ENCODE peak calls at places on chromosomes 12 and 14, in six cellular contexts. N is activated T-helper 9 cell treated with anti-CD3 and anti-CD28 coated beads, Interleukin-2, amount 50 U/mL, for 16 hours; E is stimulated activated CD4-positive, alpha-beta T cell treated with anti-CD3 and anti-CD28 coated beads, TNF-alpha, amount 100 ng/mL, for 4 hours; Q is NCI-H1092; R is ELR; M is thoracic aorta. L is an unnamed sample.

GRCh38 chr12:124720019-124720686 is 143.5 kb downstream of the SCARB1 start:
- DNase-seq in N (no peak), E (no peak), Q (peak), R (peak), M (no peak), L (no peak)

GRCh38 chr14:56794557-56795283 is 15.6 kb downstream of the OTX2 start:
- DNase-seq in N (no peak), E (no peak), Q (no peak), R (no peak), M (no peak), L (no peak)

GRCh38 chr12:105220150-105220928 is 15.6 kb downstream of the APPL2 start:
- DNase-seq in N (no peak), E (no peak), Q (no peak), R (no peak), M (no peak), L (no peak)

GRCh38 chr12:81610955-81611889 is 147.9 kb downstream of the PPFIA2 start:
- DNase-seq in N (no peak), E (no peak), Q (no peak), R (peak), M (no peak), L (no peak)

GRCh38 chr14:50122291-50122690 is 5.9 kb upstream of the VCPKMT start:
- DNase-seq in N (no peak), E (no peak), Q (no peak), R (no peak), M (no peak), L (no peak)

GRCh38 chr12:132163911-132164288 is 19.6 kb downstream of the NOC4L start:
- DNase-seq in N (no peak), E (no peak), Q (no peak), R (peak), M (no peak), L (peak)

GRCh38 chr12:4280351-4281163 is 7.0 kb downstream of the CCND2 start:
- DNase-seq in N (no peak), E (no peak), Q (no peak), R (no peak), M (no peak), L (peak)

GRCh38 chr14:100105357-100106169 is 40.3 kb downstream of the EVL start:
- DNase-seq in N (no peak), E (no peak), Q (no peak), R (no peak), M (no peak), L (no peak)

GRCh38 chr12:56987551-56988053 is 18.7 kb downstream of the ZBTB39 start:
- DNase-seq in N (peak), E (peak), Q (peak), R (peak), M (no peak), L (peak)

GRCh38 chr14:91927216-91927615 is 20.3 kb downstream of the FBLN5 start:
- DNase-seq in N (no peak), E (no peak), Q (no peak), R (no peak), M (no peak), L (no peak)

GRCh38 chr12:6770600-6770999 is 1.7 kb upstream of the LAG3 start:
- DNase-seq in N (no peak), E (no peak), Q (no peak), R (no peak), M (no peak), L (peak)

GRCh38 chr12:111596985-111597730 is 2.0 kb downstream of the ATXN2 start:
- DNase-seq in N (peak), E (no peak), Q (peak), R (peak), M (no peak), L (no peak)

GRCh38 chr14:100108840-100109593 is 43.8 kb downstream of the EVL start:
- DNase-seq in N (no peak), E (no peak), Q (no peak), R (peak), M (no peak), L (no peak)

GRCh38 chr14:100979079-100979478 is 75.6 kb upstream of the RTL1 start:
- DNase-seq in N (no peak), E (no peak), Q (no peak), R (no peak), M (no peak), L (no peak)

GRCh38 chr12:26773313-26774104 is 59.5 kb downstream of the ITPR2 start:
- DNase-seq in N (no peak), E (no peak), Q (no peak), R (no peak), M (no peak), L (no peak)

GRCh38 chr14:102185360-102185759 is 45.7 kb downstream of the WDR20 start:
- DNase-seq in N (no peak), E (no peak), Q (no peak), R (no peak), M (no peak), L (no peak)

GRCh38 chr14:29643415-29644206 is 284.0 kb downstream of the PRKD1 start:
- DNase-seq in N (no peak), E (no peak), Q (no peak), R (peak), M (no peak), L (no peak)

GRCh38 chr14:91058017-91058675 is 2.3 kb downstream of the RPS6KA5 start:
- DNase-seq in N (no peak), E (no peak), Q (no peak), R (peak), M (no peak), L (no peak)

GRCh38 chr14:98056946-98057345 is 1215.1 kb downstream of the BCL11B start:
- DNase-seq in N (no peak), E (no peak), Q (no peak), R (no peak), M (no peak), L (no peak)

GRCh38 chr12:94148841-94149780 is 734 bp downstream of the PLXNC1 start:
- DNase-seq in N (peak), E (peak), Q (peak), R (peak), M (no peak), L (peak)

GRCh38 chr12:104357431-104357952 is 54.0 kb downstream of the EID3 start:
- DNase-seq in N (no peak), E (no peak), Q (no peak), R (peak), M (no peak), L (no peak)

GRCh38 chr14:102236026-102236425 is 68.9 kb downstream of the MOK start:
- DNase-seq in N (no peak), E (no peak), Q (no peak), R (no peak), M (no peak), L (no peak)

L was measured in natural killer cell treated with Interleukin-12 subunit alpha and Interleukin-12 subunit beta and Interleukin-15 and Interleukin-18, amount 100 ng/mL, for 72 hours.